ENCODE peak calls at places on chromosomes 11 and 22, in eight cellular contexts. O is GM23248; W is small intestine; G is tibial artery; K is effector memory CD4-positive, alpha-beta T cell; U is stomach; H is HAP-1; T is Peyer's patch. P is an unnamed sample.

GRCh38 chr22:48244388-48245118 is 1482.1 kb downstream of the TBC1D22A start:
- DNase-seq in O (no peak), G (peak; percentile 55), W (no peak), H (no peak), T (no peak), K (no peak), U (peak; percentile 19), P (no peak)

GRCh38 chr22:23532756-23533155 is 47.3 kb downstream of the IGLL1 start:
- DNase-seq in W (no peak), H (no peak), U (no peak), O (no peak), K (no peak), G (peak; percentile 16), T (no peak), P (no peak)

GRCh38 chr22:27668828-27669797 is 132.4 kb downstream of the MN1 start:
- DNase-seq in O (peak; percentile 65), G (peak; percentile 89), H (no peak), T (no peak), U (no peak), W (peak; percentile 52), K (no peak), P (peak; percentile 7)

GRCh38 chr11:86116386-86116726 is 47.5 kb upstream of the PICALM start:
- DNase-seq in H (no peak), U (no peak), W (no peak), K (peak; percentile 10), G (no peak), O (peak; percentile 90), T (no peak), P (no peak)

GRCh38 chr11:89175796-89176195 is 1.9 kb upstream of the TYR start:
- DNase-seq in W (no peak), K (no peak), G (no peak), T (no peak), H (peak; percentile 10), O (peak; percentile 7), U (no peak), P (no peak)

GRCh38 chr22:46514592-46515207 is 22.7 kb downstream of the CELSR1 start:
- DNase-seq in K (no peak), T (no peak), U (no peak), W (no peak), H (no peak), O (peak; percentile 81), G (no peak), P (no peak)

GRCh38 chr11:86174101-86175046 is 70.2 kb upstream of the EED start:
- DNase-seq in T (no peak), G (peak; percentile 94), K (no peak), U (peak; percentile 44), H (no peak), W (peak; percentile 93), O (peak; percentile 99), P (no peak)

GRCh38 chr11:94199367-94200130 is 70.9 kb downstream of the PANX1 start:
- DNase-seq in W (no peak), K (no peak), O (peak; percentile 43), H (no peak), T (no peak), U (no peak), G (no peak), P (no peak)

GRCh38 chr11:133968300-133968699 is 11.5 kb upstream of the IGSF9B start:
- DNase-seq in H (no peak), O (no peak), U (no peak), W (no peak), G (no peak), K (no peak), T (no peak), P (no peak)

GRCh38 chr11:122145715-122146274 is 29.8 kb upstream of the BLID start:
- DNase-seq in O (peak; percentile 32), W (no peak), T (no peak), G (no peak), H (peak; percentile 7), K (no peak), U (no peak), P (no peak)

GRCh38 chr22:35349704-35350538 is 31.0 kb upstream of the HMOX1 start:
- DNase-seq in W (no peak), G (no peak), T (no peak), K (no peak), H (no peak), U (no peak), O (peak; percentile 48), P (no peak)

GRCh38 chr11:66188580-66188979 is 79.9 kb upstream of the RAB1B start:
- DNase-seq in O (peak; percentile 90), T (no peak), W (no peak), K (no peak), U (no peak), H (no peak), G (no peak), P (no peak)

GRCh38 chr11:109963101-109963500 is 130.1 kb upstream of the ZC3H12C start:
- DNase-seq in W (no peak), O (no peak), K (no peak), U (no peak), T (no peak), G (no peak), H (no peak), P (no peak)

GRCh38 chr11:34192481-34193401 is 87.3 kb downstream of the NAT10 start:
- DNase-seq in T (no peak), U (peak; percentile 45), H (no peak), O (peak; percentile 98), K (no peak), G (peak; percentile 87), W (peak; percentile 79), P (no peak)

GRCh38 chr11:5665051-5665450 is 19.8 kb downstream of the TRIM5 start:
- DNase-seq in G (no peak), U (no peak), O (no peak), W (no peak), T (no peak), K (no peak), H (no peak), P (no peak)

GRCh38 chr11:2807801-2808241 is 77.8 kb downstream of the CDKN1C start:
- DNase-seq in U (peak; percentile 25), T (peak; percentile 3), K (no peak), W (no peak), O (no peak), G (peak; percentile 60), H (no peak), P (no peak)

GRCh38 chr11:28794405-28794804 is 686.2 kb downstream of the METTL15 start:
- DNase-seq in U (no peak), H (no peak), T (no peak), K (no peak), O (no peak), W (no peak), G (no peak), P (no peak)

GRCh38 chr11:117604349-117604995 is 192.5 kb downstream of the DSCAML1 start:
- DNase-seq in T (no peak), H (no peak), W (no peak), U (no peak), K (no peak), G (no peak), O (peak; percentile 17), P (no peak)

GRCh38 chr22:27231266-27231665 is 570.3 kb downstream of the MN1 start:
- DNase-seq in K (no peak), O (no peak), W (no peak), H (no peak), G (peak; percentile 13), T (no peak), U (no peak), P (no peak)

GRCh38 chr11:69647349-69647748 is 6.4 kb downstream of the CCND1 start:
- DNase-seq in K (no peak), O (peak; percentile 26), W (no peak), H (no peak), U (no peak), G (no peak), T (no peak), P (no peak)

GRCh38 chr11:42265072-42265471 is 805.6 kb upstream of the LRRC4C start:
- DNase-seq in U (no peak), G (no peak), O (no peak), T (no peak), H (no peak), K (no peak), W (no peak), P (no peak)
- H3K9me3 ChIP-seq in U (no peaks in the 10 kb centered on the region), G (no peaks in the 10 kb centered on the region), O (no peaks in the 10 kb centered on the region), T (no peaks in the 10 kb centered on the region), H (no peaks in the 10 kb centered on the region), K (no peaks in the 10 kb centered on the region), W (no peaks in the 10 kb centered on the region), P (no peaks in the 10 kb centered on the region)

DNA sequence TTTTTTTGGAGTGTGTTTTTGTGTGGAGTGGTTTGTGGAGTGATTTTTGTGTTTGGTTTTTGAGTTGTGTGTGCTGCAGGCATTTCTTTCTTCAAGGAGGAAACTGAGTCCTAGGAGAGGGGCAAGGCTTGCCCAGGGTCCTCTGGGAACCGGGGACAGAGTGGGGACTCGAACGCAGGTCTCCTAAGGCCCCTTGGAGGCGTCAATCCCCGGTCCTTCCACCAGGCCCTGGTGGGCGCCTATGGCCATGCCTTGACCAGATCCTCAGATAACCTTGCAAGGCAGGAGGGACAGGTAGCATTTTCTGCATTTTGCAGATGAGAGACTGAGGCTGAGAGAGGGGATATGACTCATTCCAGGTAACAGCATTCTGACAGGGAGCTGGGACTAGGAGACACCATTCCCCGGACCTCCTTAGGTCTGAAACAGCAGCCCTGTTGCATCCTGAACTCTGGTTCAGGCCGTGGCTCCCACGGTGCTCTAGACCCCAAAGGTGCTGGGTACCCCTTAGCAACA is 39.1 kb downstream of the MYO7A start:
- DNase-seq in O (no peak), K (no peak), U (no peak), G (no peak), T (no peak), W (no peak), H (no peak), P (no peak)
- H3K36me3 ChIP-seq in O (no peaks in the 10 kb centered on the region), K (no peaks in the 10 kb centered on the region), U (no peaks in the 10 kb centered on the region), G (no peaks in the 10 kb centered on the region), T (no peaks in the 10 kb centered on the region), W (no peaks in the 10 kb centered on the region), H (no peaks in the 10 kb centered on the region), P (no peaks in the 10 kb centered on the region)

GRCh38 chr11:20000393-20001134 is 159.7 kb downstream of the DBX1 start:
- DNase-seq in K (no peak), O (no peak), U (no peak), W (no peak), T (no peak), G (no peak), H (peak; percentile 92), P (no peak)
- H3K4me3 ChIP-seq in K (no peak overlapping the region), O (no peak overlapping the region), U (no peak overlapping the region), W (no peak overlapping the region), T (no peak overlapping the region), G (no peak overlapping the region), H (no peak overlapping the region), P (no peak overlapping the region)

GRCh38 chr11:73949912-73950311 is 914 bp upstream of the DNAJB13 start:
- DNase-seq in G (no peak), O (no peak), T (no peak), W (no peak), H (no peak), K (no peak), U (no peak), P (no peak)

GRCh38 chr11:73949246-73949645 is 1.6 kb upstream of the DNAJB13 start:
- DNase-seq in K (no peak), W (no peak), O (no peak), G (no peak), T (no peak), U (no peak), H (no peak), P (no peak)

GRCh38 chr11:73946798-73947458 is 3.9 kb upstream of the DNAJB13 start:
- DNase-seq in T (no peak), W (peak; percentile 64), G (no peak), K (no peak), U (no peak), H (no peak), O (no peak), P (no peak)

GRCh38 chr11:73950869-73951710 is at the start of gene DNAJB13:
- DNase-seq in G (no peak), H (peak; percentile 60), K (no peak), W (peak; percentile 40), U (peak; percentile 37), T (no peak), O (peak; percentile 63), P (no peak)

GRCh38 chr11:73951797-73952196 is 971 bp downstream of the DNAJB13 start:
- DNase-seq in G (no peak), W (no peak), O (no peak), K (no peak), U (no peak), T (no peak), H (no peak), P (no peak)
- H3K9me3 ChIP-seq in G (no peaks in the 10 kb centered on the region), W (no peaks in the 10 kb centered on the region), O (no peaks in the 10 kb centered on the region), K (no peaks in the 10 kb centered on the region), U (no peaks in the 10 kb centered on the region), T (no peaks in the 10 kb centered on the region), H (no peaks in the 10 kb centered on the region), P (no peaks in the 10 kb centered on the region)